ENCODE peak calls at places on chromosomes 7 and 10, in ten cellular contexts. H is endothelial cell; G is activated CD8-positive, alpha-beta T cell treated with anti-CD3 and anti-CD28 coated beads for 36 hours; C is DMS153; P is heart left ventricle; A is left ventricle myocardium superior; F is AG20443; U is HEK293T; S is occipital lobe; J is stimulated activated CD4-positive, alpha-beta T cell treated with anti-CD3 and anti-CD28 coated beads, Interleukin-15, amount 100 ng/mL, for 1 hour. O is an unnamed sample.

GRCh38 chr7:51647486-51647885 is 330.9 kb upstream of the COBL start:
- DNase-seq in H (no peak), G (no peak), C (no peak), P (no peak), A (no peak), F (no peak), U (no peak), S (no peak), J (no peak), O (peak; percentile 67)

GRCh38 chr7:139753079-139753692 is 24.6 kb downstream of the HIPK2 start:
- DNase-seq in H (no peak), G (no peak), C (no peak), P (no peak), A (no peak), F (peak; percentile 28), U (peak; percentile 62), S (no peak), J (no peak), O (peak; percentile 53)

GRCh38 chr10:126006264-126006663 is 109.9 kb downstream of the FANK1 start:
- DNase-seq in H (no peak), G (no peak), C (no peak), P (no peak), A (no peak), F (no peak), U (no peak), S (no peak), J (no peak), O (no peak)

GRCh38 chr10:47349516-47349915 is 1.4 kb downstream of the RBP3 start:
- DNase-seq in H (no peak), G (no peak), C (no peak), P (no peak), A (no peak), F (no peak), U (no peak), S (no peak), J (no peak), O (no peak)

GRCh38 chr7:27194641-27195379 is 5.1 kb downstream of the HOXA13 start:
- DNase-seq in H (no peak), G (no peak), C (no peak), P (no peak), A (no peak), F (no peak), U (no peak), S (no peak), J (no peak), O (no peak)

GRCh38 chr10:71838264-71839211 is 12.5 kb downstream of the PSAP start:
- DNase-seq in H (no peak), G (no peak), C (no peak), P (no peak), A (no peak), F (peak; percentile 53), U (no peak), S (no peak), J (no peak), O (no peak)

GRCh38 chr7:142508251-142508650 is 241.0 kb upstream of the PRSS1 start:
- DNase-seq in H (no peak), G (peak; percentile 21), C (no peak), P (no peak), A (no peak), F (no peak), U (no peak), S (no peak), J (no peak), O (no peak)

GRCh38 chr10:44008270-44008916 is 359.7 kb upstream of the ZNF32 start:
- DNase-seq in H (no peak), G (no peak), C (no peak), P (peak; percentile 45), A (no peak), F (no peak), U (no peak), S (no peak), J (no peak), O (no peak)

GRCh38 chr7:22147113-22147512 is 201.4 kb upstream of the CDCA7L start:
- DNase-seq in H (no peak), G (peak; percentile 37), C (no peak), P (no peak), A (no peak), F (peak; percentile 17), U (no peak), S (no peak), J (no peak), O (peak; percentile 70)

O was measured in D341Med.